ENCODE peak calls at places on chromosomes 12 and 14, in four cellular contexts. E is posterior cingulate gyrus, F is fibroblast of lung, S is HFFc6. P is an unnamed sample.

GRCh38 chr14:92160619-92161018 is 38.9 kb downstream of the CPSF2 start:
- DNase-seq in E (no peak), F (peak), S (peak), P (peak)

GRCh38 chr12:5073838-5074237 is 30.2 kb downstream of the KCNA5 start:
- DNase-seq in E (no peak), F (peak), S (peak), P (peak)

GRCh38 chr12:92961949-92962348 is 32.9 kb upstream of the EEA1 start:
- DNase-seq in E (no peak), F (no peak), S (no peak), P (no peak)

GRCh38 chr12:54416908-54417603 is 2.0 kb downstream of the ITGA5 start:
- DNase-seq in E (no peak), F (peak), S (no peak), P (no peak)

GRCh38 chr14:50377671-50378070 is 19.0 kb downstream of the CDKL1 start:
- DNase-seq in E (no peak), F (no peak), S (no peak), P (no peak)

GRCh38 chr12:44835641-44836379 is 40.3 kb downstream of the NELL2 start:
- DNase-seq in E (peak), F (no peak), S (no peak), P (no peak)

GRCh38 chr14:93536945-93537344 is 106.2 kb downstream of the UNC79 start:
- DNase-seq in E (no peak), F (no peak), S (no peak), P (no peak)

GRCh38 chr14:54252072-54252730 is 144.6 kb upstream of the CDKN3 start:
- DNase-seq in E (no peak), F (peak), S (peak), P (peak)

GRCh38 chr12:87923361-87923760 is 105.8 kb downstream of the C12orf50 start:
- DNase-seq in E (no peak), F (peak), S (no peak), P (no peak)

P was measured in AG08396.